ENCODE peak calls at places on chromosomes 7 and 10, in six cellular contexts. T, L, Y, U, M and G are unnamed samples.

GRCh38 chr7:138935438-138936079 is 45.6 kb downstream of the KIAA1549 start:
- DNase-seq in M (no peak), U (peak; percentile 47), T (peak; percentile 55), L (peak; percentile 79), Y (no peak), G (no peak)

GRCh38 chr7:67267914-67268313 is 271.3 kb downstream of the TYW1 start:
- DNase-seq in Y (no peak), L (no peak), T (no peak), U (no peak), M (no peak), G (no peak)

GRCh38 chr7:45033261-45033930 is 33.4 kb downstream of the CCM2 start:
- DNase-seq in Y (no peak), M (no peak), L (no peak), T (no peak), U (no peak), G (no peak)

GRCh38 chr7:79692015-79692414 is 238.5 kb upstream of the MAGI2 start:
- DNase-seq in U (no peak), T (peak; percentile 79), L (no peak), Y (no peak), M (no peak), G (no peak)

GRCh38 chr7:128019330-128019729 is 11.9 kb downstream of the LRRC4 start:
- DNase-seq in T (no peak), Y (no peak), U (no peak), M (no peak), L (no peak), G (no peak)

GRCh38 chr7:87148332-87148955 is 3.8 kb upstream of the DMTF1 start:
- DNase-seq in Y (no peak), U (no peak), M (no peak), T (no peak), L (no peak), G (no peak)

GRCh38 chr10:69220041-69220451 is at the start of gene HKDC1:
- DNase-seq in T (no peak), U (peak; percentile 84), M (no peak), L (no peak), Y (no peak), G (no peak)

GRCh38 chr10:84138478-84139125 is 707 bp upstream of the GHITM start:
- DNase-seq in M (peak; percentile 19), Y (peak; percentile 5), U (peak; percentile 12), L (no peak), T (no peak), G (peak; percentile 8)

GRCh38 chr10:71266147-71266917 is 52.7 kb upstream of the SLC29A3 start:
- DNase-seq in U (no peak), M (peak; percentile 73), Y (no peak), L (no peak), T (peak; percentile 79), G (no peak)

GRCh38 chr10:53209941-53210611 is 437.5 kb upstream of the MBL2 start:
- DNase-seq in M (no peak), U (no peak), T (no peak), L (no peak), Y (no peak), G (no peak)
- TF ChIP-seq CTCF in M (peak; percentile 51), U (no peak), T (no peak), L (no peak), Y (no peak), G (peak; percentile 69)

DNA sequence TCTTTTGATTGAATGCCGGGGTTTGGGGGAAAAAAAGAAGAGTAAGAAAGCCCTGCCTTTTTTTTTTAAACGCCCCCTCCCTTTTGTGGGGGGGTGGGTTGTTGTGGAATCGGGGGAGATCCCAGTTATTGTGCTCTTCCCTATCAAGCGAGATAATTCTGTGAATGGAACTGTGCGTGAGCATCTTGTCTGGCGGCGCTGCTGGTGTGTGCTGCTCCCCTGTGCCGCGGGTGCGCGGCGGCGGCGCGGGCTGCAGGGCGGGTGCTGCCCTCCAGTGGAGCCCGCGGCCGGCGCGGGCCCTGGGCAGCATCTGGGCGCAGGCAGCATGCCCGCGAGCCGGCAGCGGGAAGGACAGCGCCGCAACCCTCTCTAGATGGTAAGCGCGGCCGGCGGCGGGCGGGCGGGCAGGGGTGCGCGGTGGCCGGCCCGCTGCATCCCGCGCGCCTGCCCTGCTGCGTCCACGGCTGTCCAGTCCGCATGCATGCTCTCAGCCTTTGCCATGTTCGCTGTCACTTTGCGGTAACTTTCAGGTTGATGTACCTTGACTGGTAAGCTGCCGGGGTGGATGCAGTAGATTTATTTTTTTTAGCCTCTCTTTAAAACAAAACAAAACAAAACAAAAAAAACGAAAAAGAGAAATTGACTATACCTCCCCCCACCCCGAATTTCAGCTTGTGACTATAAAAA is 176.6 kb downstream of the TCF7L2 start:
- DNase-seq in T (no peak), U (peak; percentile 72), L (no peak), M (peak; percentile 74), Y (peak; percentile 7), G (peak; percentile 51)
- TF ChIP-seq CTCF in T (peak; percentile 32), U (peak; percentile 62), L (peak; percentile 23), M (peak; percentile 90), Y (peak; percentile 49), G (peak; percentile 78)

DNA sequence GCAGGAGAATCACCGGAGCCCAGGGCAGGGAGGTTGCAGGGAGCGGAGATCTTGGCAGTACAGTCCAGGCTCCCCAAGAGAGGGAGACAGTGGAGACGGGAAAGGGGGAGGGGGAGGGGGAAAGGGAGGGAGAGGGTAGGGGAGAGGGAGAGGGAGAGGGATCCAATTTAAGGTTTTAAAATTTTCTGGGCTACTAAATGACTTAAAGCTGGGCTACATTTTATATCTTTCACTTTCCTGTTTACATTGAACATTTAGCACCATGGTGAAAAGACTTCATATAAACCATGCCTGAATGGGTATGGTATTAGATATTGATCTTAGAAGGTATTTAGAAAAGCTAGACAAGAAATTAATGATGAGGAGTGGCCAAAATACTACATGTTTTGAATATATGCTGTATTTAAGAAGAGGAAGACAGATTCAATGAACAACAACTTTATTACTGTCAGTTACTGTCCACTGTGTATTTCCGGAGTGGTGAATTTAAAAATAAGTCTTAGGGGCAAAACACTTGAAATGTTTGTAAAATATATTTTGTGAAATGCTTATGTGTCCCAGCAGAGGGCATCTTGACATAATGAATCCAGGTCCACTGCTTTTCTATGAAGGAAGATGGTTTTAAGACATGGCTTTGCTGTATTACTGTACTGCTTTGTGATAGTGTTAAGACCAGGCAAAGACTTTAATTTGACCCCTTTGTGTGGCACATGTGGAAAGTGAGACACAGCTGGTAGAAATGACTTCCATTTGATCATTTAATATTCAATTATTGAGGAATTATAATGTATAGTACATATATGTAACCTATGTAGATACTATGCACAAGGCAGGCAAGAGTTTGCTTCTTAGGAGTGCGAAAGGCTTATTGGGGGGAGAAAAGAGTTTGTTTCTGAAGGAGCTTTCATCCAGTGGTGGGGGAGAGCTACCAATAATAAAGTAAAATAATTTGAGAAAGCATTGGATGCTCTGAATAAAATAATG is 52.8 kb downstream of the NRF1 start:
- DNase-seq in M (no peak), Y (no peak), U (peak; percentile 7), L (peak; percentile 53), T (peak; percentile 59), G (no peak)
- TF ChIP-seq CTCF in M (peak; percentile 59), Y (no peak), U (peak; percentile 19), L (peak; percentile 42), T (peak; percentile 61), G (peak; percentile 69)

DNA sequence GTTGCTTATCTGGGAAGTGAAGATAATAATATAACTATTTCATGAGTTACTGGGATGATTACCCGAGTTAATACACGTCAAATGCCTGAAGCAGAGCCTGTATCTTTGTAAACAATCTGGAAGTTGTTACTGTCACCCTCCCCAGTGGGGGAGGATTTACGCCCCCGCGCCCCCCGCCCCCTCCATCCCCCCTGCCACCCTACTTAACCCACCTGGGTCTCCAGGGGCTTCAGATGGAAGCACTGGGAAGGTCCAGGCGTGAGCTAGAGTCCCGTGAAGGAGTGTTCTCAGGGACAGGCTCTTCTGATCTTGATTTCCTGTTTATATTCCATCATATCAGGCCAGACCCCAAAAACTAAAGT is 691 bp upstream of the PPA1 start:
- DNase-seq in T (no peak), L (no peak), Y (no peak), U (no peak), M (no peak), G (no peak)
- TF ChIP-seq CTCF in T (no peak), L (no peak), Y (peak; percentile 32), U (no peak), M (peak; percentile 11), G (no peak)

DNA sequence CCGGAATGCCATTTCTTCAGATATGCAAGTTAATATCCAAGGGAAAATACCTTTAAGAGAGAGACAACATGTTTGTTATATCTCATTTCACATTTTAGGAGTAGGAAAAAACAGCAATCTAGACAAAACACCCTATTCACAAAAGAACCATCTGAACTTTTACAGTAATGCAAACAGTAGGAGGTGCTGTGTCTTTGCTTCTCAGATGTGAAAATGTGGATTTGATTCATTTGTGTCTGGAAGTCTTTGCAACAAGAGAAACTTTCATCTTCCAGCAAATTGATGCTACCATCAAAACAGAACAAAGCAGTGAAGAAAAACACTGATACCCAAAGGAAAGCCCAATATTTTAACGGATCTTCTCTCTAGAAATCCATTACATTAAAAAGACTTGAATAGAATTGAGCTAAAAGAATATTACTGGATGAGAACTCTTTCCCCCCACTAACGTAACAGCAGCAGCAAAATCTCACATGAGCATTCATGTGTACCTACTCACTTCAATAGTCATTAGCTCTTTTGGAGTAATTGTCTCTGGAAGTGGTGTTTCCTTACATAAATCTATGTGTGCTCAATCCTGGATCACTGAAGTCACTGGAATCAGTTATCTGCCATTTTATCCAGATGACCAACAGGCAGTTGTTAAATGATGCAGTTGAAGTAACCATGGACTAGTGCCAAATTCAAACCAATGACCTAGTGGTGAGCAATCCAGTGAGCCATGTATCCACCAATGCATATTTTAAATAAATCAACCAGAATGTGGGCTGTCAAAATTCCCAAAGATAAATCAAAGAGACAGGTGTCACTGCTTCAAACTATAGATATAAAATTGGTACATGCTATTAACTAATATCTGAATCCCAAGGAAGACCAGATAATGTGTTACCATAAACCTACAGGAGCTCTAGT is 1.8 kb downstream of the SEMA3C start:
- DNase-seq in T (no peak), L (no peak), U (no peak), Y (no peak), M (no peak), G (no peak)
- TF ChIP-seq CTCF in T (peak; percentile 57), L (peak; percentile 45), U (no peak), Y (no peak), M (peak; percentile 47), G (peak; percentile 64)

DNA sequence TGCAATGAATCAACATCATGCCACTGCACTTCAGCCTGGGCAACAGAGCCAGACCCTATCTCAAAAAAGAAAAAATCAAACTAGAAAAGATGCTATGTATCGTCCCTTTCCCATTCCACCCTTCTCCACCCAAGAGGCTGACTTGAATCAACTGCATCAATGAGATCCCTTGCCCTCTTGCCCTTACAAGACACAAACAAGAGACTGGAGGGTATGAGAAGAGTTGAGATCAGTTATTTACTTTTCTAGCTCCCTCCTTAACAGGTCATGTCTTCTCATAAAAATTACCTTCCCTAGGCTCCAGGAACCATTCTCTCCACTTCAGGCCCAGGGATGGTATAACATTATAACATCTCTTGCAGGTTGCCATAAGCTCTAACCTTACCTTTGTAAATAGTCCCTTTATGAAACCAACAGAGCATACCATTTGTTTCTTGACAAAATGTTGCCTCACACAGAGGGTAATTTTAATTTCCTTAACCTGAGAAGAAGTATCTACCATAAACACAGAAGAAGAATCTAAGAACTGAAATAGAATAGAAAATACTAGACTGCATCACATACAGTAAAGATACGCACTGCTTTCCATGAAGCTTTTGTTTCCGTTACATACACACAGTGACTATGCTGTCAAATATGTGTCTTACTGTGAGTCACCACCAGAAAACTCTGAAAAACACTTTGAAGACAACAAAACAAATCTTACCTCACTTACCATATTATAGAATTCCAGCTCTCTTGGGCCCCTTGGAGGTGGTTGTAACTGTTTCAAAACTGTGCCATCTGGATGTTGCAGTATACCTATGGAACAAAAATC is 30.5 kb downstream of the IPMK start:
- DNase-seq in M (no peak), Y (no peak), L (peak; percentile 76), T (peak; percentile 67), U (peak; percentile 8), G (no peak)
- TF ChIP-seq CTCF in M (no peak), Y (no peak), L (no peak), T (no peak), U (no peak), G (no peak)